ENCODE peak calls at places on chromosomes 6 and 20, in seven cellular contexts. U is fibroblast of lung; A is ovary; Y is Peyer's patch; R is NT2/D1; D is esophagus squamous epithelium; Z is CD8-positive, alpha-beta T cell. C is an unnamed sample.
A peak's percentile ranks its signal among the peaks of the same experiment; 100 is the strongest.

GRCh38 chr6:157023958-157024357 is 246.8 kb downstream of the ARID1B start:
- DNase-seq in A (no peak), Y (no peak), D (no peak), U (peak; percentile 79), Z (no peak), R (no peak), C (no peak)

GRCh38 chr6:82711105-82711829 is 347.6 kb downstream of the TPBG start:
- DNase-seq in U (peak; percentile 21), R (no peak), Z (no peak), A (no peak), Y (no peak), D (no peak), C (no peak)

GRCh38 chr6:14734052-14734415 is 511.8 kb upstream of the JARID2 start:
- DNase-seq in D (no peak), Y (no peak), Z (no peak), U (peak; percentile 20), A (no peak), R (no peak), C (no peak)

GRCh38 chr6:158002951-158003853 is 21.5 kb downstream of the SYNJ2 start:
- DNase-seq in R (no peak), A (peak; percentile 58), D (no peak), Z (no peak), U (peak; percentile 97), Y (no peak), C (no peak)

GRCh38 chr6:166364480-166364879 is 18.3 kb downstream of the MPC1 start:
- DNase-seq in D (no peak), A (no peak), Y (no peak), R (no peak), Z (no peak), U (peak; percentile 15), C (no peak)

GRCh38 chr6:13395272-13396237 is 67.2 kb upstream of the TBC1D7 start:
- DNase-seq in A (no peak), Z (no peak), Y (peak; percentile 43), R (no peak), U (peak; percentile 93), D (no peak), C (no peak)

GRCh38 chr6:43977404-43978111 is 149.7 kb downstream of the MRPL14 start:
- DNase-seq in R (no peak), A (no peak), D (no peak), Z (no peak), Y (no peak), U (no peak), C (peak; percentile 85)

GRCh38 chr6:13613029-13613594 is 2.0 kb upstream of the NOL7 start:
- DNase-seq in R (no peak), D (no peak), U (no peak), Z (no peak), A (no peak), Y (no peak), C (no peak)

GRCh38 chr6:9205645-9206044 is 770.3 kb upstream of the SLC35B3 start:
- DNase-seq in A (no peak), Z (no peak), R (no peak), U (no peak), D (no peak), Y (no peak), C (no peak)

GRCh38 chr20:24952376-24953203 is 3.5 kb downstream of the CST7 start:
- DNase-seq in Z (no peak), U (no peak), R (no peak), D (no peak), A (no peak), Y (no peak), C (no peak)

GRCh38 chr20:4195499-4195898 is 180.1 kb upstream of the RNF24 start:
- DNase-seq in Z (no peak), A (no peak), U (no peak), Y (no peak), D (no peak), R (no peak), C (no peak)

GRCh38 chr20:37987602-37988290 is 45.5 kb downstream of the TTI1 start:
- DNase-seq in Y (no peak), R (no peak), D (no peak), U (no peak), Z (no peak), A (no peak), C (no peak)
- H3K4me1 ChIP-seq in Y (peaks cover 7% of the 10 kb centered on the region), R (peaks cover 2% of the 10 kb centered on the region), D (peaks cover 33% of the 10 kb centered on the region), U (peaks cover 4% of the 10 kb centered on the region), Z (no peaks in the 10 kb centered on the region), A (peaks cover 4% of the 10 kb centered on the region), C (peaks cover 35% of the 10 kb centered on the region)

DNA sequence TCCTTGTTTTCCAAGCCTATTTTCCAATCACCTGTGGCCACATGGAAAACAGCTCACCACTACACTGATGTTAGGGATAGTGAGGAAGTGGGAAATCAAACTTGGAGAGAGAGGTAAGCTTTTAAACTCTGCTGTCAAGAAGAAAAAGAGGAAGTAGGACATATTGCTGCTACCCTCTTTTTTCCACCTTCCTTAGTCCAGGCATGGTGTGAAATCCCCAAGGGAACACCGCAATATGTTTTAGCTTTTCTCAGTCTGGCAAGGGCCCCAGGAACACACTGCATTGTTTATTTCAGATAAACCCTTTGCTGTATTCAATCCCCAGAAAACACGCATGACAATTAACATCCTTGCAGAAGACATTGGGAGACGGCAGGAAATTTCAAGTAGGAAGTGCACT is 61.3 kb downstream of the HS3ST5 start:
- DNase-seq in D (no peak), R (no peak), U (no peak), Z (no peak), A (no peak), Y (no peak), C (no peak)
- H3K4me3 ChIP-seq in D (no peak overlapping the region), R (no peak overlapping the region), U (no peak overlapping the region), Z (no peak overlapping the region), A (no peak overlapping the region), Y (no peak overlapping the region), C (no peak overlapping the region)

GRCh38 chr6:35049346-35049745 is 91.8 kb downstream of the TCP11 start:
- DNase-seq in U (no peak), Z (no peak), D (no peak), Y (no peak), A (no peak), R (no peak), C (no peak)
- H3K4me1 ChIP-seq in U (peaks cover 40% of the 10 kb centered on the region), Z (peaks cover 17% of the 10 kb centered on the region), D (peaks cover 79% of the 10 kb centered on the region), Y (no peaks in the 10 kb centered on the region), A (peaks cover 33% of the 10 kb centered on the region), R (peaks cover 9% of the 10 kb centered on the region), C (peaks cover 21% of the 10 kb centered on the region)

GRCh38 chr6:47477497-47478232 is at the start of gene CD2AP:
- DNase-seq in R (peak; percentile 81), A (peak; percentile 78), Z (peak; percentile 88), D (peak; percentile 31), Y (peak; percentile 97), U (peak; percentile 77), C (peak; percentile 90)

GRCh38 chr6:47479874-47480273 is 2.3 kb downstream of the CD2AP start:
- DNase-seq in Z (no peak), R (no peak), A (no peak), Y (no peak), U (no peak), D (no peak), C (no peak)

GRCh38 chr6:47478233-47479155 is 905 bp downstream of the CD2AP start:
- DNase-seq in Y (no peak), R (no peak), A (no peak), D (no peak), Z (no peak), U (peak; percentile 36), C (peak; percentile 36)

GRCh38 chr6:47476794-47477496 is 644 bp upstream of the CD2AP start:
- DNase-seq in D (no peak), R (no peak), Z (no peak), A (no peak), U (no peak), Y (no peak), C (no peak)

GRCh38 chr6:47479156-47479541 is 1.6 kb downstream of the CD2AP start:
- DNase-seq in D (no peak), U (no peak), Y (no peak), Z (no peak), A (no peak), R (no peak), C (no peak)
- H3K4me3 ChIP-seq in D (peak overlapping the region; percentile 98), U (peak overlapping the region; percentile 91), Y (peak overlapping the region; percentile 78), Z (peak overlapping the region; percentile 68), A (peak overlapping the region; percentile 72), R (peak overlapping the region; percentile 79), C (peak overlapping the region; percentile 70)

GRCh38 chr20:49833483-49833882 is 20.9 kb downstream of the SLC9A8 start:
- DNase-seq in R (no peak), Z (no peak), D (no peak), U (no peak), A (no peak), Y (no peak), C (no peak)
- H3K4me1 ChIP-seq in R (peaks cover 7% of the 10 kb centered on the region), Z (no peaks in the 10 kb centered on the region), D (peaks cover 9% of the 10 kb centered on the region), U (no peaks in the 10 kb centered on the region), A (peaks cover 6% of the 10 kb centered on the region), Y (no peaks in the 10 kb centered on the region), C (no peaks in the 10 kb centered on the region)

GRCh38 chr6:112054520-112055160 is 736 bp downstream of the CCN6 start:
- DNase-seq in Y (no peak), U (no peak), Z (no peak), D (no peak), A (no peak), R (no peak), C (no peak)
- H3K4me3 ChIP-seq in Y (no peak overlapping the region), U (no peak overlapping the region), Z (no peak overlapping the region), D (no peak overlapping the region), A (no peak overlapping the region), R (no peak overlapping the region), C (no peak overlapping the region)

GRCh38 chr6:125812394-125813231 is 21.9 kb downstream of the NCOA7 start:
- DNase-seq in U (peak; percentile 99), R (no peak), D (no peak), Y (no peak), A (no peak), Z (no peak), C (no peak)
- H3K4me1 ChIP-seq in U (peaks cover 4% of the 10 kb centered on the region), R (no peaks in the 10 kb centered on the region), D (peaks cover 26% of the 10 kb centered on the region), Y (no peaks in the 10 kb centered on the region), A (peaks cover 16% of the 10 kb centered on the region), Z (peaks cover 4% of the 10 kb centered on the region), C (no peaks in the 10 kb centered on the region)

C was measured in MM.1S.